ENCODE peak calls at places on chromosomes 13 and 19, in nine cellular contexts. One of them, this sample, is unnamed.

GRCh38 chr13:114066956-114067355 is 65.5 kb downstream of the RASA3 start:
- DNase-seq in right cardiac atrium: peak; percentile 47
- DNase-seq in GM03348: no peak
- DNase-seq in AG09309: no peak
- DNase-seq in activated CD4-positive, alpha-beta memory T cell treated with anti-CD3 and anti-CD28 coated beads, Interleukin-2, amount 10 ng/mL, durations not matched to agents 7 days and 5 days: no peak
- DNase-seq in activated CD8-positive, alpha-beta memory T cell treated with anti-CD3 and anti-CD28 coated beads for 4 hours: no peak
- DNase-seq in stimulated activated CD4-positive, alpha-beta T cell treated with anti-CD3 and anti-CD28 coated beads, Interleukin-1b, Interleukin-23, amount 100 ng/mL, for 1 hour: no peak
- DNase-seq in naive thymus-derived CD8-positive, alpha-beta T cell: no peak
- DNase-seq in activated naive CD4-positive, alpha-beta T cell treated with anti-CD3 and anti-CD28 coated beads, Interleukin-2, amount 10 ng/mL, durations not matched to agents 7 days and 5 days: no peak
- DNase-seq in this sample: no peak

GRCh38 chr13:84126671-84127171 is 244.4 kb upstream of the SLITRK1 start:
- DNase-seq in activated naive CD4-positive, alpha-beta T cell treated with anti-CD3 and anti-CD28 coated beads, Interleukin-2, amount 10 ng/mL, durations not matched to agents 7 days and 5 days: no peak
- DNase-seq in stimulated activated CD4-positive, alpha-beta T cell treated with anti-CD3 and anti-CD28 coated beads, Interleukin-1b, Interleukin-23, amount 100 ng/mL, for 1 hour: no peak
- DNase-seq in activated CD4-positive, alpha-beta memory T cell treated with anti-CD3 and anti-CD28 coated beads, Interleukin-2, amount 10 ng/mL, durations not matched to agents 7 days and 5 days: no peak
- DNase-seq in right cardiac atrium: no peak
- DNase-seq in GM03348: no peak
- DNase-seq in AG09309: no peak
- DNase-seq in activated CD8-positive, alpha-beta memory T cell treated with anti-CD3 and anti-CD28 coated beads for 4 hours: no peak
- DNase-seq in naive thymus-derived CD8-positive, alpha-beta T cell: no peak
- DNase-seq in this sample: peak; percentile 50

GRCh38 chr19:19064098-19064722 is 416 bp downstream of the SLC25A42 start:
- DNase-seq in right cardiac atrium: no peak
- DNase-seq in activated naive CD4-positive, alpha-beta T cell treated with anti-CD3 and anti-CD28 coated beads, Interleukin-2, amount 10 ng/mL, durations not matched to agents 7 days and 5 days: no peak
- DNase-seq in activated CD8-positive, alpha-beta memory T cell treated with anti-CD3 and anti-CD28 coated beads for 4 hours: no peak
- DNase-seq in GM03348: no peak
- DNase-seq in activated CD4-positive, alpha-beta memory T cell treated with anti-CD3 and anti-CD28 coated beads, Interleukin-2, amount 10 ng/mL, durations not matched to agents 7 days and 5 days: peak; percentile 20
- DNase-seq in naive thymus-derived CD8-positive, alpha-beta T cell: no peak
- DNase-seq in AG09309: no peak
- DNase-seq in stimulated activated CD4-positive, alpha-beta T cell treated with anti-CD3 and anti-CD28 coated beads, Interleukin-1b, Interleukin-23, amount 100 ng/mL, for 1 hour: peak; percentile 7
- DNase-seq in this sample: peak; percentile 75

GRCh38 chr13:100987993-100988392 is 313.4 kb upstream of the TMTC4 start:
- DNase-seq in right cardiac atrium: no peak
- DNase-seq in activated CD4-positive, alpha-beta memory T cell treated with anti-CD3 and anti-CD28 coated beads, Interleukin-2, amount 10 ng/mL, durations not matched to agents 7 days and 5 days: no peak
- DNase-seq in stimulated activated CD4-positive, alpha-beta T cell treated with anti-CD3 and anti-CD28 coated beads, Interleukin-1b, Interleukin-23, amount 100 ng/mL, for 1 hour: no peak
- DNase-seq in GM03348: peak; percentile 11
- DNase-seq in naive thymus-derived CD8-positive, alpha-beta T cell: no peak
- DNase-seq in activated naive CD4-positive, alpha-beta T cell treated with anti-CD3 and anti-CD28 coated beads, Interleukin-2, amount 10 ng/mL, durations not matched to agents 7 days and 5 days: no peak
- DNase-seq in AG09309: no peak
- DNase-seq in activated CD8-positive, alpha-beta memory T cell treated with anti-CD3 and anti-CD28 coated beads for 4 hours: no peak
- DNase-seq in this sample: no peak

GRCh38 chr13:35881360-35881759 is 249.8 kb downstream of the DCLK1 start:
- DNase-seq in activated CD4-positive, alpha-beta memory T cell treated with anti-CD3 and anti-CD28 coated beads, Interleukin-2, amount 10 ng/mL, durations not matched to agents 7 days and 5 days: no peak
- DNase-seq in right cardiac atrium: peak; percentile 43
- DNase-seq in stimulated activated CD4-positive, alpha-beta T cell treated with anti-CD3 and anti-CD28 coated beads, Interleukin-1b, Interleukin-23, amount 100 ng/mL, for 1 hour: no peak
- DNase-seq in activated CD8-positive, alpha-beta memory T cell treated with anti-CD3 and anti-CD28 coated beads for 4 hours: no peak
- DNase-seq in GM03348: no peak
- DNase-seq in AG09309: no peak
- DNase-seq in naive thymus-derived CD8-positive, alpha-beta T cell: no peak
- DNase-seq in activated naive CD4-positive, alpha-beta T cell treated with anti-CD3 and anti-CD28 coated beads, Interleukin-2, amount 10 ng/mL, durations not matched to agents 7 days and 5 days: no peak
- DNase-seq in this sample: no peak

GRCh38 chr19:40605201-40605971 is 4.2 kb downstream of the LTBP4 start:
- DNase-seq in GM03348: peak; percentile 75
- DNase-seq in activated naive CD4-positive, alpha-beta T cell treated with anti-CD3 and anti-CD28 coated beads, Interleukin-2, amount 10 ng/mL, durations not matched to agents 7 days and 5 days: peak; percentile 94
- DNase-seq in activated CD4-positive, alpha-beta memory T cell treated with anti-CD3 and anti-CD28 coated beads, Interleukin-2, amount 10 ng/mL, durations not matched to agents 7 days and 5 days: peak; percentile 92
- DNase-seq in stimulated activated CD4-positive, alpha-beta T cell treated with anti-CD3 and anti-CD28 coated beads, Interleukin-1b, Interleukin-23, amount 100 ng/mL, for 1 hour: peak; percentile 63
- DNase-seq in AG09309: no peak
- DNase-seq in naive thymus-derived CD8-positive, alpha-beta T cell: peak; percentile 71
- DNase-seq in activated CD8-positive, alpha-beta memory T cell treated with anti-CD3 and anti-CD28 coated beads for 4 hours: peak; percentile 65
- DNase-seq in right cardiac atrium: peak; percentile 90
- DNase-seq in this sample: peak; percentile 87

GRCh38 chr13:39811051-39811450 is 155.6 kb downstream of the COG6 start:
- DNase-seq in activated CD8-positive, alpha-beta memory T cell treated with anti-CD3 and anti-CD28 coated beads for 4 hours: no peak
- DNase-seq in activated naive CD4-positive, alpha-beta T cell treated with anti-CD3 and anti-CD28 coated beads, Interleukin-2, amount 10 ng/mL, durations not matched to agents 7 days and 5 days: no peak
- DNase-seq in naive thymus-derived CD8-positive, alpha-beta T cell: no peak
- DNase-seq in stimulated activated CD4-positive, alpha-beta T cell treated with anti-CD3 and anti-CD28 coated beads, Interleukin-1b, Interleukin-23, amount 100 ng/mL, for 1 hour: no peak
- DNase-seq in AG09309: no peak
- DNase-seq in GM03348: no peak
- DNase-seq in activated CD4-positive, alpha-beta memory T cell treated with anti-CD3 and anti-CD28 coated beads, Interleukin-2, amount 10 ng/mL, durations not matched to agents 7 days and 5 days: no peak
- DNase-seq in right cardiac atrium: no peak
- DNase-seq in this sample: no peak

GRCh38 chr19:51359294-51359693 is 6.9 kb downstream of the ETFB start:
- DNase-seq in activated naive CD4-positive, alpha-beta T cell treated with anti-CD3 and anti-CD28 coated beads, Interleukin-2, amount 10 ng/mL, durations not matched to agents 7 days and 5 days: no peak
- DNase-seq in activated CD8-positive, alpha-beta memory T cell treated with anti-CD3 and anti-CD28 coated beads for 4 hours: no peak
- DNase-seq in AG09309: peak; percentile 80
- DNase-seq in GM03348: peak; percentile 81
- DNase-seq in naive thymus-derived CD8-positive, alpha-beta T cell: no peak
- DNase-seq in right cardiac atrium: no peak
- DNase-seq in stimulated activated CD4-positive, alpha-beta T cell treated with anti-CD3 and anti-CD28 coated beads, Interleukin-1b, Interleukin-23, amount 100 ng/mL, for 1 hour: no peak
- DNase-seq in activated CD4-positive, alpha-beta memory T cell treated with anti-CD3 and anti-CD28 coated beads, Interleukin-2, amount 10 ng/mL, durations not matched to agents 7 days and 5 days: no peak
- DNase-seq in this sample: no peak

GRCh38 chr13:62875118-62875640 is 1459.5 kb upstream of the PCDH20 start:
- DNase-seq in AG09309: no peak
- DNase-seq in stimulated activated CD4-positive, alpha-beta T cell treated with anti-CD3 and anti-CD28 coated beads, Interleukin-1b, Interleukin-23, amount 100 ng/mL, for 1 hour: no peak
- DNase-seq in GM03348: no peak
- DNase-seq in naive thymus-derived CD8-positive, alpha-beta T cell: no peak
- DNase-seq in right cardiac atrium: no peak
- DNase-seq in activated CD8-positive, alpha-beta memory T cell treated with anti-CD3 and anti-CD28 coated beads for 4 hours: no peak
- DNase-seq in activated CD4-positive, alpha-beta memory T cell treated with anti-CD3 and anti-CD28 coated beads, Interleukin-2, amount 10 ng/mL, durations not matched to agents 7 days and 5 days: no peak
- DNase-seq in activated naive CD4-positive, alpha-beta T cell treated with anti-CD3 and anti-CD28 coated beads, Interleukin-2, amount 10 ng/mL, durations not matched to agents 7 days and 5 days: no peak
- DNase-seq in this sample: no peak

GRCh38 chr13:107006646-107007045 is 438.7 kb upstream of the ARGLU1 start:
- DNase-seq in right cardiac atrium: no peak
- DNase-seq in AG09309: no peak
- DNase-seq in stimulated activated CD4-positive, alpha-beta T cell treated with anti-CD3 and anti-CD28 coated beads, Interleukin-1b, Interleukin-23, amount 100 ng/mL, for 1 hour: no peak
- DNase-seq in naive thymus-derived CD8-positive, alpha-beta T cell: no peak
- DNase-seq in activated CD4-positive, alpha-beta memory T cell treated with anti-CD3 and anti-CD28 coated beads, Interleukin-2, amount 10 ng/mL, durations not matched to agents 7 days and 5 days: no peak
- DNase-seq in GM03348: no peak
- DNase-seq in activated naive CD4-positive, alpha-beta T cell treated with anti-CD3 and anti-CD28 coated beads, Interleukin-2, amount 10 ng/mL, durations not matched to agents 7 days and 5 days: no peak
- DNase-seq in activated CD8-positive, alpha-beta memory T cell treated with anti-CD3 and anti-CD28 coated beads for 4 hours: no peak
- DNase-seq in this sample: no peak

GRCh38 chr19:6047741-6048231 is 62.5 kb downstream of the RFX2 start:
- DNase-seq in right cardiac atrium: no peak
- DNase-seq in activated CD4-positive, alpha-beta memory T cell treated with anti-CD3 and anti-CD28 coated beads, Interleukin-2, amount 10 ng/mL, durations not matched to agents 7 days and 5 days: no peak
- DNase-seq in AG09309: no peak
- DNase-seq in stimulated activated CD4-positive, alpha-beta T cell treated with anti-CD3 and anti-CD28 coated beads, Interleukin-1b, Interleukin-23, amount 100 ng/mL, for 1 hour: no peak
- DNase-seq in naive thymus-derived CD8-positive, alpha-beta T cell: no peak
- DNase-seq in GM03348: peak; percentile 47
- DNase-seq in activated CD8-positive, alpha-beta memory T cell treated with anti-CD3 and anti-CD28 coated beads for 4 hours: no peak
- DNase-seq in activated naive CD4-positive, alpha-beta T cell treated with anti-CD3 and anti-CD28 coated beads, Interleukin-2, amount 10 ng/mL, durations not matched to agents 7 days and 5 days: no peak
- DNase-seq in this sample: no peak

GRCh38 chr13:36839281-36839680 is 20.3 kb downstream of the RFXAP start:
- DNase-seq in activated CD4-positive, alpha-beta memory T cell treated with anti-CD3 and anti-CD28 coated beads, Interleukin-2, amount 10 ng/mL, durations not matched to agents 7 days and 5 days: no peak
- DNase-seq in naive thymus-derived CD8-positive, alpha-beta T cell: no peak
- DNase-seq in AG09309: no peak
- DNase-seq in right cardiac atrium: no peak
- DNase-seq in activated naive CD4-positive, alpha-beta T cell treated with anti-CD3 and anti-CD28 coated beads, Interleukin-2, amount 10 ng/mL, durations not matched to agents 7 days and 5 days: no peak
- DNase-seq in GM03348: no peak
- DNase-seq in activated CD8-positive, alpha-beta memory T cell treated with anti-CD3 and anti-CD28 coated beads for 4 hours: no peak
- DNase-seq in stimulated activated CD4-positive, alpha-beta T cell treated with anti-CD3 and anti-CD28 coated beads, Interleukin-1b, Interleukin-23, amount 100 ng/mL, for 1 hour: no peak
- DNase-seq in this sample: no peak

GRCh38 chr19:38143847-38144246 is 80.2 kb downstream of the DPF1 start:
- DNase-seq in stimulated activated CD4-positive, alpha-beta T cell treated with anti-CD3 and anti-CD28 coated beads, Interleukin-1b, Interleukin-23, amount 100 ng/mL, for 1 hour: no peak
- DNase-seq in activated naive CD4-positive, alpha-beta T cell treated with anti-CD3 and anti-CD28 coated beads, Interleukin-2, amount 10 ng/mL, durations not matched to agents 7 days and 5 days: no peak
- DNase-seq in GM03348: no peak
- DNase-seq in activated CD4-positive, alpha-beta memory T cell treated with anti-CD3 and anti-CD28 coated beads, Interleukin-2, amount 10 ng/mL, durations not matched to agents 7 days and 5 days: no peak
- DNase-seq in right cardiac atrium: no peak
- DNase-seq in activated CD8-positive, alpha-beta memory T cell treated with anti-CD3 and anti-CD28 coated beads for 4 hours: no peak
- DNase-seq in AG09309: no peak
- DNase-seq in naive thymus-derived CD8-positive, alpha-beta T cell: no peak
- DNase-seq in this sample: no peak

GRCh38 chr13:98482476-98483444 is 94.1 kb downstream of the STK24 start:
- DNase-seq in stimulated activated CD4-positive, alpha-beta T cell treated with anti-CD3 and anti-CD28 coated beads, Interleukin-1b, Interleukin-23, amount 100 ng/mL, for 1 hour: no peak
- DNase-seq in GM03348: peak; percentile 75
- DNase-seq in AG09309: no peak
- DNase-seq in right cardiac atrium: peak; percentile 90
- DNase-seq in activated naive CD4-positive, alpha-beta T cell treated with anti-CD3 and anti-CD28 coated beads, Interleukin-2, amount 10 ng/mL, durations not matched to agents 7 days and 5 days: no peak
- DNase-seq in activated CD8-positive, alpha-beta memory T cell treated with anti-CD3 and anti-CD28 coated beads for 4 hours: no peak
- DNase-seq in activated CD4-positive, alpha-beta memory T cell treated with anti-CD3 and anti-CD28 coated beads, Interleukin-2, amount 10 ng/mL, durations not matched to agents 7 days and 5 days: no peak
- DNase-seq in naive thymus-derived CD8-positive, alpha-beta T cell: no peak
- DNase-seq in this sample: no peak

GRCh38 chr13:37412271-37412683 is 186.3 kb downstream of the POSTN start:
- DNase-seq in naive thymus-derived CD8-positive, alpha-beta T cell: no peak
- DNase-seq in right cardiac atrium: no peak
- DNase-seq in GM03348: peak; percentile 59
- DNase-seq in AG09309: no peak
- DNase-seq in activated CD8-positive, alpha-beta memory T cell treated with anti-CD3 and anti-CD28 coated beads for 4 hours: no peak
- DNase-seq in stimulated activated CD4-positive, alpha-beta T cell treated with anti-CD3 and anti-CD28 coated beads, Interleukin-1b, Interleukin-23, amount 100 ng/mL, for 1 hour: no peak
- DNase-seq in activated naive CD4-positive, alpha-beta T cell treated with anti-CD3 and anti-CD28 coated beads, Interleukin-2, amount 10 ng/mL, durations not matched to agents 7 days and 5 days: no peak
- DNase-seq in activated CD4-positive, alpha-beta memory T cell treated with anti-CD3 and anti-CD28 coated beads, Interleukin-2, amount 10 ng/mL, durations not matched to agents 7 days and 5 days: no peak
- DNase-seq in this sample: no peak

This sample was measured in Right ventricle myocardium inferior.